ENCODE peak calls at places on chromosomes 5 and 9, in four cellular contexts. W is lower leg skin; F is activated T-cell treated with anti-CD3 and anti-CD28 coated beads, Interleukin-2, amount 50 U/mL, for 4 hours; E is NCI-H2081. S is an unnamed sample.
A peak's percentile ranks its signal among the peaks of the same experiment; 100 is the strongest.

GRCh38 chr9:79246170-79246569 is 325.6 kb upstream of the TLE4 start:
- DNase-seq in F (no peak), E (no peak), W (no peak), S (no peak)

GRCh38 chr5:53029608-53030007 is 40.5 kb downstream of the ITGA2 start:
- DNase-seq in F (no peak), W (no peak), E (no peak), S (no peak)

GRCh38 chr5:97797994-97798451 is 615.0 kb upstream of the RIOK2 start:
- DNase-seq in F (no peak), W (no peak), E (no peak), S (no peak)

GRCh38 chr9:2262809-2263510 is 247.8 kb downstream of the SMARCA2 start:
- DNase-seq in F (no peak), E (no peak), W (no peak), S (no peak)

GRCh38 chr5:176436641-176437040 is 11.5 kb upstream of the FAF2 start:
- DNase-seq in F (no peak), E (no peak), W (no peak), S (no peak)

GRCh38 chr9:72454871-72455471 is 66.4 kb upstream of the TMC1 start:
- DNase-seq in E (no peak), W (no peak), F (no peak), S (no peak)

GRCh38 chr9:136020206-136020605 is 59.0 kb upstream of the UBAC1 start:
- DNase-seq in E (no peak), W (no peak), F (no peak), S (no peak)

GRCh38 chr9:110919609-110920008 is 118.7 kb downstream of the LPAR1 start:
- DNase-seq in E (no peak), F (no peak), W (peak; percentile 51), S (no peak)

GRCh38 chr9:26695010-26695601 is 197.5 kb downstream of the CAAP1 start:
- DNase-seq in W (no peak), E (no peak), F (no peak), S (no peak)

GRCh38 chr9:23408874-23409273 is 417.2 kb downstream of the ELAVL2 start:
- DNase-seq in W (no peak), F (no peak), E (no peak), S (no peak)

GRCh38 chr5:37954561-37954960 is 114.7 kb upstream of the GDNF start:
- DNase-seq in W (no peak), F (no peak), E (no peak), S (no peak)